ENCODE peak calls at places on chromosomes 12 and 14, in five cellular contexts. S, C, N, A and X are unnamed samples.

GRCh38 chr12:132662901-132663755 is 24.0 kb downstream of the POLE start:
- DNase-seq in S (no peak), C (peak), N (no peak), A (no peak), X (no peak)

GRCh38 chr14:60640859-60641721 is 8.2 kb downstream of the SIX1 start:
- DNase-seq in S (no peak), C (no peak), N (no peak), A (no peak), X (no peak)

GRCh38 chr12:89949457-89950195 is 241.0 kb upstream of the ATP2B1 start:
- DNase-seq in S (no peak), C (no peak), N (peak), A (peak), X (peak)

GRCh38 chr14:78367355-78367754 is 197.2 kb downstream of the NRXN3 start:
- DNase-seq in S (no peak), C (no peak), N (no peak), A (no peak), X (no peak)

GRCh38 chr12:9799961-9800360 is 27.3 kb upstream of the KLRF1 start:
- DNase-seq in S (no peak), C (no peak), N (no peak), A (no peak), X (no peak)

GRCh38 chr12:50314629-50315312 is 31.5 kb upstream of the LIMA1 start:
- DNase-seq in S (no peak), C (no peak), N (no peak), A (no peak), X (no peak)

GRCh38 chr12:58804749-58805148 is 115.6 kb downstream of the LRIG3 start:
- DNase-seq in S (no peak), C (no peak), N (no peak), A (no peak), X (no peak)

GRCh38 chr14:96057738-96058137 is 18.6 kb downstream of the C14orf132 start:
- DNase-seq in S (no peak), C (no peak), N (no peak), A (no peak), X (no peak)

GRCh38 chr12:94644141-94644575 is 6.2 kb downstream of the TMCC3 start:
- DNase-seq in S (no peak), C (no peak), N (no peak), A (no peak), X (no peak)

GRCh38 chr14:88470542-88471440 is 84.0 kb downstream of the PTPN21 start:
- DNase-seq in S (no peak), C (no peak), N (no peak), A (no peak), X (no peak)

GRCh38 chr12:107684990-107685359 is 624 bp upstream of the PWP1 start:
- DNase-seq in S (no peak), C (no peak), N (no peak), A (no peak), X (no peak)

GRCh38 chr12:106305376-106305775 is 2.8 kb downstream of the TCP11L2 start:
- DNase-seq in S (no peak), C (no peak), N (no peak), A (no peak), X (no peak)
- TF ChIP-seq POLR2A in S (no peak), C (no peak), N (no peak), A (no peak), X (no peak)

GRCh38 chr12:121352053-121353018 is at the start of gene ANAPC5:
- DNase-seq in S (peak), C (peak), N (peak), A (peak), X (peak)
- TF ChIP-seq POLR2A in S (peak), C (peak), N (peak), A (peak), X (peak)

GRCh38 chr14:75279153-75279738 is 618 bp downstream of the FOS start:
- DNase-seq in S (peak), C (peak), N (peak), A (peak), X (no peak)
- TF ChIP-seq POLR2A in S (peak), C (no peak), N (no peak), A (peak), X (no peak)

DNA sequence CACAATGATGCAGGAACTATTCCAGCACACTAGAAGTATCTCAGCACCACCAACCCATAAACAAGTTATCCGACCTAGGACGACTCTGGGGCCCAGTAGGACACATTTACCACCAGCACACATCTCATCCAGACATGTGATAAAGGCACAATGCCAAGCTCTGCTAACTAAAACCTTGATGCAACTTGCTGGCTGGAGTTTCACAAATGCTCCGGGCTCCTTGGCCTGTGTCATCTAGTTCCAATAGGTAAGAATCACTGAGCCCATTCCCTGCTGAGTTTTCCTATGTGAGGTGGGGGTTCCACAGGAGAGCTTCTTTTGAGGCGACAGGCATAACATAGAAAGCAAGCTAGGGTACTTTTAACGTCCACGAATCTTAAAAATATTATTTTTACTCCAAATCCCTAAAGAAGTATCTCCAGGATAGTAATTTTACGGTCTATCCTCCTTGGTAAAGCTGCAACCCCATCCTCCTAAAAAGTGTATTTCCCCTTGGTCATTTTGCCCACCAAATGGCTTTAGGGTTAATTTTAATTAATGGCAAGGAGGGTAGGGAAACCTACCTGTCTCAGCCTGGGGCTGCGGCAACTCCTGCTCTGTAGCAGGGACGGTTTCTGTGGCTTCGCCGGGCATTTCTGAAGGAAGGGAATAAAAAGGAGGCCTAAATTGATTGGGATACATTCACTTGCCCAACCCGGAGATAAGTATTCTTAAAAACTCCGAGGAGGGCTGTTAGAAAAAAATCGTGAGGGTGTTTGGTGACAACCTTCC is 1.0 kb downstream of the NACA start:
- DNase-seq in S (peak), C (no peak), N (no peak), A (peak), X (no peak)
- TF ChIP-seq POLR2A in S (no peak), C (no peak), N (no peak), A (peak), X (no peak)

GRCh38 chr12:108730337-108731104 is 797 bp downstream of the CORO1C start:
- DNase-seq in S (peak), C (peak), N (peak), A (peak), X (peak)
- TF ChIP-seq POLR2A in S (peak), C (peak), N (peak), A (no peak), X (peak)

GRCh38 chr12:51953011-51953568 is 1.6 kb downstream of the ACVR1B start:
- DNase-seq in S (no peak), C (no peak), N (no peak), A (no peak), X (no peak)
- TF ChIP-seq POLR2A in S (no peak), C (no peak), N (no peak), A (no peak), X (no peak)

DNA sequence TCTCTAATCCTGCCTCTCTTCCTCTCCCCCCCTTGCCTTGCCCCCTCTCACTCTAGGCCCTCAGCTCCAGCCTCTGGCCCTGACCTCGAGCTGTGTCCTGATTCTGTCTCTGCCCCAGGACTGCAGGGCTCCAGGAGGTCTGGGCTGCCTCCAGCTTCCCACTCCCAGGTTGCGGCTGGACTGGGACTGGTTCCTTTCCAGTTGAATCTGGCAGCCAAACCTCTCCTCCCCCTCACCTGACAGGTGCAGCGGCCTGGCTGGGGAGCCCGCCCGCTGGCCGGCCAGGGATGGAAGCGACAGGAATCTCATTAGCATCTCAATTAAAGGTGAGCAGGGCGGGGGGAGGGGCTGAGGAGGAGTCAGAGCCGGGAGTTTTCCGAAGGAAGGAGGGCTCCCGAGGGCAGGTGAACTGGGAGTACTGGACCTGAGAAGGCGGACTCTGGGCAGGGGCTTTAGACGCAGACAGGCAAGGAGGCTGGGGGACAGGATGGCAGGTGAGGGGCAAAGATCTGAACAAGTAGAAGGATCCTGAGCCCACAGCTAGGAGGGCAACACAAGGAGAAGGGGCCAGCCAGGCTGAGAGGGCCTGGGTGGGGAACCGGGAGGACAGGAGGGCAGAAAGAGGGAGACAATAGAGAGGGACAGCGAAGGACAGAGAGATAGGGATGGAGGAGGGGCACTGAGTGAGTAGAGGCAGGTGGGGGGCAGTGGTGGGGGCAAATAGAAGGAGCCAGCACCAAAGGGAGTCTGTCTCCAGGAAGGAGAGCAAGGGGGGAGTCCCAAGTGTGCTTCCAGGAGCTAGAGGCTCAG is at the start of gene SCNN1A:
- DNase-seq in S (peak), C (peak), N (no peak), A (peak), X (no peak)
- TF ChIP-seq POLR2A in S (no peak), C (peak), N (no peak), A (peak), X (no peak)

GRCh38 chr14:51626788-51627187 is 24.9 kb upstream of the FRMD6 start:
- DNase-seq in S (no peak), C (no peak), N (no peak), A (no peak), X (no peak)

GRCh38 chr14:51627313-51627712 is 24.4 kb upstream of the FRMD6 start:
- DNase-seq in S (no peak), C (no peak), N (no peak), A (no peak), X (no peak)

GRCh38 chr14:51628230-51628629 is 23.5 kb upstream of the FRMD6 start:
- DNase-seq in S (no peak), C (no peak), N (no peak), A (no peak), X (no peak)

GRCh38 chr14:51626185-51626584 is 25.5 kb upstream of the FRMD6 start:
- DNase-seq in S (no peak), C (no peak), N (no peak), A (no peak), X (no peak)

DNA sequence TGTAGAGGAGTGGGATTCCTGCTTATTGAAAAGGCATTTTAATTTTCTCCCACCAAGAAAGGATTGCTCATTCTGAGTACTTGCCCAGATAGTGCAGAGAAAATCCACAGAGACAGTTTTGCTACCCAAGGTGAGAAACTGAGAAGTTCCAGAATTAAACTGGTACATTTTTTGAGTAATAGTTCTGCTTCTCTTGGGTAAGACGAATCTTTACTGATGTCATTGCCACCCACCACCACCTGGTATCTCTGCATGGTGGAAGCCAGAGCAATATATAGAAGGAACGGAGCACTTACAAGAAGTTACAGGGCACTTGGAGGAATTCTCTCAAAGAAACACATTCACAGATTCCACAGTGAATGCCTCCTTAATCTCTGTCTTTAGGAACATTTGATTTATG is 20.7 kb upstream of the FRMD6 start:
- DNase-seq in S (no peak), C (no peak), N (no peak), A (no peak), X (no peak)
- TF ChIP-seq POLR2A in S (no peak), C (no peak), N (no peak), A (no peak), X (no peak)